ENCODE peak calls at places on chromosomes 1 and 21, in five cellular contexts. Q is A549, D is iPS DF 6.9, Z is pancreas, O is fibroblast of the aortic adventitia. P is an unnamed sample.

GRCh38 chr1:173355281-173356031 is 121.7 kb upstream of the PRDX6 start:
- DNase-seq in Q (no peak), D (no peak), Z (no peak), O (no peak), P (no peak)

GRCh38 chr1:77649127-77649526 is 33.3 kb downstream of the ZZZ3 start:
- DNase-seq in Q (no peak), D (no peak), Z (no peak), O (no peak), P (no peak)

GRCh38 chr1:43381609-43382008 is 8.0 kb downstream of the MED8 start:
- DNase-seq in Q (no peak), D (no peak), Z (no peak), O (no peak), P (no peak)

GRCh38 chr1:19086176-19086875 is 123.7 kb downstream of the UBR4 start:
- DNase-seq in Q (no peak), D (no peak), Z (peak), O (no peak), P (no peak)

GRCh38 chr1:21659099-21659923 is 9.8 kb downstream of the RAP1GAP start:
- DNase-seq in Q (peak), D (no peak), Z (peak), O (peak), P (no peak)

GRCh38 chr21:33424214-33424613 is 21.0 kb downstream of the IFNGR2 start:
- DNase-seq in Q (no peak), D (no peak), Z (no peak), O (no peak), P (no peak)

GRCh38 chr1:112715264-112716053 is at the start of gene PPM1J:
- DNase-seq in Q (peak), D (peak), Z (peak), O (peak), P (no peak)

GRCh38 chr1:62131093-62131725 is 63.4 kb upstream of the L1TD1 start:
- DNase-seq in Q (peak), D (peak), Z (peak), O (peak), P (peak)

GRCh38 chr21:33318087-33318486 is 6.7 kb upstream of the IFNAR1 start:
- DNase-seq in Q (no peak), D (no peak), Z (no peak), O (no peak), P (no peak)

GRCh38 chr1:59500970-59501742 is 204.3 kb downstream of the FGGY start:
- DNase-seq in Q (no peak), D (no peak), Z (no peak), O (no peak), P (no peak)

GRCh38 chr1:109246141-109246551 is 3.2 kb upstream of the CELSR2 start:
- DNase-seq in Q (no peak), D (no peak), Z (no peak), O (no peak), P (no peak)

GRCh38 chr1:78146137-78146822 is 100.5 kb downstream of the GIPC2 start:
- DNase-seq in Q (no peak), D (no peak), Z (no peak), O (peak), P (no peak)

GRCh38 chr21:25561668-25562641 is 45.3 kb downstream of the MRPL39 start:
- DNase-seq in Q (peak), D (peak), Z (peak), O (peak), P (no peak)

GRCh38 chr1:234238060-234238459 is 135.2 kb upstream of the COA6 start:
- DNase-seq in Q (no peak), D (no peak), Z (no peak), O (no peak), P (no peak)

GRCh38 chr1:207565546-207566468 is 69.8 kb downstream of the CR1 start:
- DNase-seq in Q (peak), D (no peak), Z (no peak), O (peak), P (no peak)

GRCh38 chr1:177181631-177182291 is 11.0 kb downstream of the BRINP2 start:
- DNase-seq in Q (peak), D (no peak), Z (peak), O (peak), P (peak)

GRCh38 chr1:110196917-110197782 is 13.0 kb upstream of the KCNC4 start:
- DNase-seq in Q (peak), D (no peak), Z (peak), O (peak), P (no peak)

GRCh38 chr1:237938553-237938952 is 47.8 kb upstream of the ZP4 start:
- DNase-seq in Q (peak), D (peak), Z (no peak), O (no peak), P (no peak)

GRCh38 chr1:198830397-198830796 is 191.6 kb downstream of the PTPRC start:
- DNase-seq in Q (no peak), D (no peak), Z (no peak), O (no peak), P (no peak)

GRCh38 chr21:34817821-34818662 is 149.2 kb downstream of the CLIC6 start:
- DNase-seq in Q (no peak), D (no peak), Z (peak), O (no peak), P (no peak)

GRCh38 chr1:85577421-85578320 is 2.9 kb upstream of the CCN1 start:
- DNase-seq in Q (peak), D (no peak), Z (no peak), O (no peak), P (peak)

GRCh38 chr1:52243221-52243987 is 101.5 kb downstream of the ZFYVE9 start:
- DNase-seq in Q (no peak), D (no peak), Z (no peak), O (no peak), P (no peak)

GRCh38 chr1:200558866-200559459 is 61.6 kb downstream of the KIF14 start:
- DNase-seq in Q (peak), D (no peak), Z (no peak), O (peak), P (peak)

GRCh38 chr21:31665397-31665796 is 5.9 kb downstream of the SOD1 start:
- DNase-seq in Q (peak), D (no peak), Z (no peak), O (peak), P (no peak)

GRCh38 chr1:93905734-93906133 is 3.5 kb downstream of the GCLM start:
- DNase-seq in Q (no peak), D (no peak), Z (no peak), O (peak), P (no peak)

GRCh38 chr1:59595774-59596173 is 219.0 kb upstream of the HOOK1 start:
- DNase-seq in Q (no peak), D (no peak), Z (no peak), O (peak), P (no peak)

GRCh38 chr1:85344256-85344694 is 67.8 kb upstream of the BCL10 start:
- DNase-seq in Q (peak), D (peak), Z (peak), O (peak), P (no peak)

GRCh38 chr1:162177126-162177525 is 107.6 kb downstream of the NOS1AP start:
- DNase-seq in Q (no peak), D (no peak), Z (no peak), O (no peak), P (no peak)

GRCh38 chr1:162171078-162171477 is 101.6 kb downstream of the NOS1AP start:
- DNase-seq in Q (no peak), D (no peak), Z (no peak), O (no peak), P (no peak)

GRCh38 chr1:162175393-162175792 is 105.9 kb downstream of the NOS1AP start:
- DNase-seq in Q (no peak), D (no peak), Z (no peak), O (no peak), P (no peak)

GRCh38 chr1:162168935-162169545 is 99.5 kb downstream of the NOS1AP start:
- DNase-seq in Q (no peak), D (no peak), Z (no peak), O (no peak), P (no peak)

DNA sequence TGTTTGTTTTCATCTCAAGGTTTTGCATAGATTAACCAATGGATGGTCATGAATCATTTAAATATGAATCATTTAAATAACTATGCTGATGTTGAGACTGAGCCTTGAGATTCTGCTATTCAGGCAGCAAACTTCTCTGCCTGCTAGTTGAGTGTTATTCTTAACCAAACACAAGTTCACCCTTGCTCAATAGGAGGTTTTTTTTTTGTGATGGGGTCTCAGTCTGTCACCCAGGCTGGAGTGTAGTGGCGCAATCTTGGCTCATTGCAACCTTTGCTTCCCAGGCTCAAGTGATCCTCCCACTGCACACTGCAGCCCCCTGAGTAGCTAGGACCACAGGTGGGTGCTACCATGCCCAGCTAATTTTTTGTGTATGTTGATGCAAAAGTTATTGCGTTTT is 103.2 kb downstream of the NOS1AP start:
- DNase-seq in Q (no peak), D (no peak), Z (no peak), O (no peak), P (no peak)
- H3K4me3 ChIP-seq in Q (no peak), D (no peak), Z (no peak), O (no peak), P (no peak)

GRCh38 chr1:227299238-227299637 is 19.1 kb downstream of the CDC42BPA start:
- DNase-seq in Q (no peak), D (no peak), Z (no peak), O (peak), P (no peak)
- H3K4me3 ChIP-seq in Q (peak), D (no peak), Z (no peak), O (peak), P (no peak)

GRCh38 chr1:115343200-115343737 is 5.2 kb upstream of the NGF start:
- DNase-seq in Q (no peak), D (no peak), Z (no peak), O (no peak), P (no peak)
- H3K4me3 ChIP-seq in Q (no peak), D (no peak), Z (no peak), O (no peak), P (no peak)

DNA sequence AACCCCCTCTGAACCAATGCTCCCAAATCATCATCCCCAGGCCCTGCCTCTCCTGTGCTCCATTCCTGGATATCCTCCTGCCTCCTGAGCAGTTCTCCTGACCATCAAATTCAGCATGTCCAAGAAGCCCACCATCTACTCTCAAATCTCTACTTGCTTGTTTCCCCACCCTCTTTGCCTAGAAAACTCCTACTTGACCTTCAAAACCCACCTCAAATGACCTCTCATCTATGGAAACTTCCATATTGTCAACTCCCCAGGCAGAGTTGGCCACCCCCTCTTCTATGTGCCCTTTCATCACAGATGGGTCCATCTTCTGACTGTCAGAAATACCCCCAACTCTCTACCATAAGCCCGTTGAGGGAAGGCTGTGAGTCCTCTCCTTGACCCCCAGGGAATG is 16.8 kb downstream of the ADGRB2 start:
- DNase-seq in Q (no peak), D (no peak), Z (no peak), O (no peak), P (no peak)
- H3K4me3 ChIP-seq in Q (no peak), D (no peak), Z (no peak), O (no peak), P (no peak)

DNA sequence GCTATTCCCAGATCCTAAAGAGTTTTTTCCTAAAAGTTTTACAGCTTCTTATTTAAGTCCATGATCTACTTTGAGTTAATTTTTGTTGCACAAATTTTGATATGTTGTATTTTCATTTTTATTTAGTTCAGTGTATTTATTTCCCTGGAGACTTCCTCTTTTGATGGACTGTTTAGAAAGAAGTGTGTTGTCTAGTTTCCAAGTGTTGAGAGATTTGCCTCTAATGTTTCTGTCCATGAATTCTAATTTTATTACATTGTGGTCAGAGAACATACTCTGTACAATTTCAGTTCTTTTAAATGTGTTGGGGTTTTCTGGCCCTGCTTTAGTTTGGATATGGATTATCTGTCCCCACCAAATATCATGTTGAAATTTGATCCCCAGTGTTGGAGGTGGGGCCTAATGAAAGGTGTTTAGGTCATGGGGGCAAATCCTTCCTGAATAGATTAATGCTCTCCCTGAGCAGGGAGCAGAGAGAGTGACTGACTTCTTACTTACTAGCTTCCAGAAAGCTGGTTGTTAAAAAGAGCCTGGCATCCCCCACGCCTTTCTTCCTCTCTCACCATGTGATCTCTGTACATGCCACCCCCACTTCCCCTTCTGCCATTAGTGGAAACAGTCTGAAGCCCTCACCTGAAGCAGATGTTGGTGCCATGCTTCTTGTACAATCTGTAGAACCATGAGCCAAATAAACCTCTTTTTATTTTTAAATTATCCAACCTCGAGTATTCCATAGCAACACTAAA is 4.6 kb downstream of the CHD1L start:
- DNase-seq in Q (no peak), D (no peak), Z (no peak), O (no peak), P (no peak)
- H3K4me3 ChIP-seq in Q (no peak), D (no peak), Z (no peak), O (no peak), P (no peak)

P was measured in Panc1.